ENCODE peak calls at places on chromosomes 11 and 22, in four cellular contexts. Q is dermis microvascular lymphatic vessel endothelial cell, E is pulmonary artery endothelial cell, K is AG10803. S is an unnamed sample.

GRCh38 chr11:65444314-65445051 is 21.9 kb downstream of the NEAT1 start:
- DNase-seq in Q (no peak), K (peak), E (no peak), S (no peak)

GRCh38 chr11:74380746-74381439 is 17.3 kb downstream of the PGM2L1 start:
- DNase-seq in E (no peak), K (no peak), Q (no peak), S (no peak)

GRCh38 chr22:17972385-17973181 is 51.8 kb downstream of the MICAL3 start:
- DNase-seq in K (peak), E (no peak), Q (peak), S (peak)

GRCh38 chr11:64406221-64406946 is 47.4 kb downstream of the RPS6KA4 start:
- DNase-seq in K (no peak), E (no peak), Q (peak), S (no peak)

GRCh38 chr22:31081963-31082605 is 966 bp downstream of the SMTN start:
- DNase-seq in E (no peak), Q (no peak), K (peak), S (no peak)

GRCh38 chr11:66887531-66887930 is 30.7 kb downstream of the LRFN4 start:
- DNase-seq in K (no peak), Q (no peak), E (no peak), S (no peak)

GRCh38 chr11:108961095-108961494 is 296.2 kb downstream of the DDX10 start:
- DNase-seq in K (no peak), E (no peak), Q (no peak), S (no peak)

GRCh38 chr11:91947215-91947614 is 277.4 kb upstream of the FAT3 start:
- DNase-seq in Q (no peak), K (peak), E (no peak), S (no peak)

GRCh38 chr11:1546536-1547466 is 25.3 kb downstream of the DUSP8 start:
- DNase-seq in K (no peak), E (no peak), Q (no peak), S (no peak)

GRCh38 chr11:5923427-5923776 is 18.6 kb upstream of the OR56A3 start:
- DNase-seq in K (no peak), Q (no peak), E (no peak), S (no peak)

GRCh38 chr11:36452231-36452630 is 57.8 kb downstream of the TRAF6 start:
- DNase-seq in E (no peak), K (peak), Q (no peak), S (no peak)

S was measured in glomerular endothelial cell.